ENCODE peak calls at places on chromosome 17, in five cellular contexts. J, Y, L, O and N are unnamed samples.

GRCh38 chr17:46873941-46874645 is 22.7 kb downstream of the WNT9B start:
- DNase-seq in J (no peak), Y (no peak), L (no peak), O (no peak), N (no peak)

GRCh38 chr17:61678339-61678738 is 87.3 kb upstream of the NACA2 start:
- DNase-seq in J (no peak), Y (no peak), L (no peak), O (no peak), N (no peak)

GRCh38 chr17:4934173-4934979 is 2.3 kb downstream of the GP1BA start:
- DNase-seq in J (peak), Y (no peak), L (peak), O (peak), N (no peak)

GRCh38 chr17:71987634-71988033 is 133.2 kb upstream of the SOX9 start:
- DNase-seq in J (no peak), Y (no peak), L (no peak), O (peak), N (peak)

GRCh38 chr17:28570716-28571254 is 539 bp downstream of the PIGS start:
- DNase-seq in J (peak), Y (no peak), L (no peak), O (no peak), N (no peak)

GRCh38 chr17:17750881-17751280 is 69.6 kb downstream of the RAI1 start:
- DNase-seq in J (no peak), Y (peak), L (no peak), O (no peak), N (no peak)

GRCh38 chr17:72076678-72077030 is 44.2 kb upstream of the SOX9 start:
- DNase-seq in J (no peak), Y (no peak), L (no peak), O (no peak), N (no peak)

GRCh38 chr17:61852857-61853256 is 10.5 kb downstream of the BRIP1 start:
- DNase-seq in J (no peak), Y (no peak), L (no peak), O (no peak), N (no peak)

GRCh38 chr17:83067071-83067717 is 12.2 kb upstream of the METRNL start:
- DNase-seq in J (peak), Y (no peak), L (peak), O (no peak), N (no peak)

GRCh38 chr17:51079049-51079448 is 41.6 kb downstream of the SPAG9 start:
- DNase-seq in J (no peak), Y (no peak), L (no peak), O (peak), N (no peak)

GRCh38 chr17:14921936-14922335 is 343.2 kb downstream of the PMP22 start:
- DNase-seq in J (no peak), Y (no peak), L (no peak), O (no peak), N (no peak)

GRCh38 chr17:58119491-58119890 is 28.7 kb upstream of the OR4D1 start:
- DNase-seq in J (no peak), Y (no peak), L (no peak), O (no peak), N (no peak)

GRCh38 chr17:27996157-27997043 is 46.1 kb upstream of the NLK start:
- DNase-seq in J (no peak), Y (no peak), L (no peak), O (no peak), N (no peak)

GRCh38 chr17:59154335-59154720 is 658 bp downstream of the SKA2 start:
- DNase-seq in J (peak), Y (no peak), L (peak), O (peak), N (no peak)

GRCh38 chr17:40150215-40150614 is 9.9 kb downstream of the CASC3 start:
- DNase-seq in J (no peak), Y (no peak), L (no peak), O (no peak), N (no peak)

GRCh38 chr17:40139566-40140058 is 725 bp upstream of the CASC3 start:
- DNase-seq in J (peak), Y (no peak), L (no peak), O (no peak), N (no peak)

GRCh38 chr17:40148527-40148926 is 8.2 kb downstream of the CASC3 start:
- DNase-seq in J (no peak), Y (no peak), L (no peak), O (no peak), N (no peak)

GRCh38 chr17:40145476-40145875 is 5.1 kb downstream of the CASC3 start:
- DNase-seq in J (no peak), Y (no peak), L (no peak), O (no peak), N (no peak)
- TF ChIP-seq CTCF in J (no peak), Y (no peak), L (no peak), O (no peak), N (no peak)

GRCh38 chr17:68074279-68074678 is 38.7 kb downstream of the KPNA2 start:
- DNase-seq in J (no peak), Y (no peak), L (no peak), O (no peak), N (no peak)
- TF ChIP-seq POLR2A in J (no peak), Y (no peak), L (no peak), O (no peak), N (no peak)

GRCh38 chr17:81222906-81223757 is at the start of gene CEP131:
- DNase-seq in J (peak), Y (peak), L (peak), O (peak), N (peak)

GRCh38 chr17:81219476-81220180 is 3.1 kb downstream of the CEP131 start:
- DNase-seq in J (no peak), Y (no peak), L (no peak), O (no peak), N (no peak)

GRCh38 chr17:81221842-81222619 is 734 bp downstream of the CEP131 start:
- DNase-seq in J (peak), Y (no peak), L (no peak), O (no peak), N (no peak)

GRCh38 chr17:81222620-81222905 is 202 bp downstream of the CEP131 start:
- DNase-seq in J (no peak), Y (no peak), L (no peak), O (no peak), N (no peak)

DNA sequence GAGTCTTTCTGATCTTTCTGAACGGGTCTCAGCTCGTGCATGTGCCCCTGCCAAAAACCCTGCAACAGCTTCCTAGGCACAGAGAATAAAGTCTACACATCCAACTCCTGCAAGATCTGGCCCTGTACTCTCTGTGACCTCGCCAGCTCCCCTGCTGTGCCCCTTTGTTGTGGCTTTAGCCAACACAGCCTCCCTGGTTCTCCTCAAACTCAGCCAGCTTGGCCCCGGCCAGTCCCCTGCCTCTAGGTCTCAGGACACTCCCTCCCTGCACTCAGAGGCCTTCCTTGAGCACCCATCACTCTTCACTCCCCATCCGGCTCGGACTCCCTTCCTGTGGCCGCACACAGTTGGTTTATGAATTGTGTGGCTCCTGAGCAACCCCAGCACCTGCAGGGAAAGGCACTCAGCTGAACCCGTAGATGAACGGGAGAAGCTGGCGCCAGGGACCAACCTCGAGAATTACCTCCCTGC is 1.4 kb downstream of the CEP131 start:
- DNase-seq in J (no peak), Y (no peak), L (no peak), O (no peak), N (no peak)
- H3K4me3 ChIP-seq in J (no peak), Y (peak), L (no peak), O (no peak), N (no peak)

DNA sequence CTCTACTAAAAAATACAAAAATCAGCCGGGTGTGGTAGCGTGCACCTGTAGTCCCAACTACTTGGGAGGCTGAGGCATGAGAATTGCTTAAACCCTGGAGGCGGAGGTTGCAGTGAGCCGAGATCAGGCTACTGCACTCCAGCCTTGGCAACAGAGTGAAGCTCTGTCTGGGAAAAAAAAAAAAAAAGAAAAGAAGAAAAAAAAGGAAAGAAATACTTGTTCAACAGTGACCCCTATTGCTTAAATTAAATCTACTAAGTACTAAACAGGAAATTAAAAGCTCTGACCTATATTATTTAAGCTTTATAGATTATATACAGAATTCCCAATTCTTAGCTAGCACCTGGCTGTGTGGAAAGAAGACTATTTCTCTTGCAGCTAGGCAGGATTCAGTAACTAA is 48.9 kb downstream of the FBXL20 start:
- DNase-seq in J (no peak), Y (no peak), L (no peak), O (no peak), N (no peak)
- TF ChIP-seq CTCF in J (peak), Y (no peak), L (no peak), O (peak), N (no peak)

DNA sequence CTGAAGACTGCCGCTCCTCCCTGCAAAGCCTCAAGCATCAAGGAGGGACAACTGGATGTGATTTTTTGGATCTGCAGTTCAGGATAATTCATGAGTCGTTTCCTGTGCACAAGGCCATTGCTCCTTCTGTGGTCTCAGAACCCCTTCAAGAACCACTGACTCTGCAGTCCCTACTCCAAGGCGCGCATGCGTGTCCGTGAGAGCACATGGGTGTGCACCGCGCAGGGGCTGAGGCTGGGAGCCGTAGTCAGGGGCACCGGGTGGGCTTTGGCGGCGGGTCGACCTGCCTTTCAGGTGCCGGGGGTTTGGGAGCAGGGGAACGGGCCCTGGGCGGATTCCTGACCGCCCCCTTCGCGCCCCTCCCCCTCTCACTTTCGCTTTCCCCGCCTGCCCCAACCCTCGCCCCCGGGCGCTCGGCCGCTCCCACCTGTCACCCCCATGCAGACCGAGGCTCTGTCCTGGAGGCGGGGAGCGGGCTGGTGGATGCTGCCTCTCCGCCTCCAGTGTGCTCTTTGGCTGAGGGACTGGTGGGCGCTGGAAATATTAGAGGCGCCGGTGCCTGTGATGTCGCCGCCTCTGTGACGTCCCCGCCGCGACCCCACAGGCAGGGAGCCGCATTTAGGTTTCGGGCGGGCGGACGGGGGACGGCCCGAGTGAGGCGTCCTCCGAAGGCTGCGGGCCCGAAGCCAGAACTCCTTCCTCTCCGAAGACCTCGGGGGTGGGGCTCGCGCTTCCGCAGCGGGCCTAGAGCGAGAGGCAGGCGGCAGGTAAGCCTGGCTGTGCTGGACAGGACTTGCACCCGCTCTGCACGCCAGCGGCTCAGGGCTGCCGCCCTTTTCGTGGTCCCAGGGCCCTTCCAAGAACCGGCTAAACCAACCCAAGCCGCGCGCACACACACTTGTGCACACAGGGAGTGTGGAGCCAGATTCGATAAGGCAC is at the start of gene SPATA32:
- DNase-seq in J (peak), Y (no peak), L (peak), O (peak), N (peak)
- TF ChIP-seq POLR2A in J (no peak), Y (peak), L (no peak), O (no peak), N (no peak)

DNA sequence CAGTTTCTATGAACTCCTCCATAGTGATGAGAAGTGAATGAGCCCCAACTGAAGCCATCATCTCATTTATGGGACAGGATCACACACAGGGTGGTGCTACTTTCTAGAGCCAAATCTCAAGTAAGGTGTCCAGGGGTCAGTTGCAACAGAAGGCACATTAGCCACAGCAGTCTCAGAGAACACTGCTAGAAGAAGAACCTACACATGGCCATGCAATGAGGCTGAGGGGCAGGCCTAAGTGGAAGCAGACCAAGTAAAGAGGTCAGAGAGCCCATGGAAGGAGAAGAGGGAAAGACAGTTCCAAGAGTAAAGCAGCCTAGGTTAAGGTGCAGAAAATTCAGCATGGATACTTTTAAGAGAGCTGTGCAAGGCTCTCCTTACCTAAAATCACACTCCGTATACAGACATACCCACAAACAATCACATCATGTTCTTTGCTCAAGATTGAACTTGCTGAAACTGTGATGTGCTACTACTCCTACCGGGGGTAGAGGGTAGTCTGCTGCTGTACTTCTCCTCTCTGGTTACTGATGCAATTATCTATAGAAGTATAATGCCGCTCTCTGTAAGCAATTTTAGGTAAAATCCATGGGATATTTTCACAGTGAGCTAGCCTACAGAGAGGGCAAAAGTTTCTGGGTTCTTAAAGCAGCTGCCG is 1.7 kb downstream of the ABCA8 start:
- DNase-seq in J (no peak), Y (no peak), L (no peak), O (no peak), N (no peak)
- H3K4me3 ChIP-seq in J (no peak), Y (no peak), L (peak), O (no peak), N (no peak)